ENCODE peak calls at places on chromosome 13, in four cellular contexts. Q is Caco-2, B is osteocyte, O is esophagus squamous epithelium. V is an unnamed sample.

GRCh38 chr13:45102136-45102802 is 18.0 kb upstream of the GTF2F2 start:
- DNase-seq in Q (no peak), B (no peak), O (no peak), V (no peak)

GRCh38 chr13:98543380-98544104 is 33.4 kb downstream of the STK24 start:
- DNase-seq in Q (peak; percentile 24), B (no peak), O (no peak), V (no peak)

GRCh38 chr13:42328672-42329071 is 56.7 kb downstream of the AKAP11 start:
- DNase-seq in Q (no peak), B (no peak), O (no peak), V (no peak)

GRCh38 chr13:108629353-108629752 is at the start of gene MYO16:
- DNase-seq in Q (no peak), B (no peak), O (no peak), V (no peak)

GRCh38 chr13:103236213-103236612 is 170.0 kb upstream of the SLC10A2 start:
- DNase-seq in Q (no peak), B (no peak), O (no peak), V (no peak)

GRCh38 chr13:29474991-29475390 is 120.5 kb downstream of the SLC7A1 start:
- DNase-seq in Q (no peak), B (no peak), O (no peak), V (no peak)

GRCh38 chr13:97695684-97696083 is 257.8 kb upstream of the IPO5 start:
- DNase-seq in Q (no peak), B (no peak), O (no peak), V (no peak)

GRCh38 chr13:27465611-27466010 is 15.2 kb upstream of the MTIF3 start:
- DNase-seq in Q (no peak), B (no peak), O (no peak), V (no peak)

GRCh38 chr13:97448503-97449251 is 14.7 kb downstream of the RAP2A start:
- DNase-seq in Q (peak; percentile 52), B (no peak), O (no peak), V (no peak)

GRCh38 chr13:23921451-23921888 is 24.2 kb upstream of the C1QTNF9B start:
- DNase-seq in Q (no peak), B (no peak), O (no peak), V (no peak)

GRCh38 chr13:68509734-68510621 is 1279.8 kb upstream of the PCDH9 start:
- DNase-seq in Q (no peak), B (no peak), O (no peak), V (no peak)

GRCh38 chr13:46386996-46387851 is at the start of gene RUBCNL:
- DNase-seq in Q (peak; percentile 79), B (no peak), O (no peak), V (no peak)

GRCh38 chr13:62875118-62875640 is 1459.5 kb upstream of the PCDH20 start:
- DNase-seq in Q (no peak), B (no peak), O (no peak), V (no peak)